ENCODE peak calls at places on chromosome 9, in five cellular contexts. O is A549, H is AG04449, U is HL-60, Q is colonic mucosa. T is an unnamed sample.

GRCh38 chr9:8940650-8941049 is 1141.1 kb upstream of the DMAC1 start:
- DNase-seq in O (no peak), H (no peak), U (no peak), Q (no peak), T (no peak)

GRCh38 chr9:125398243-125398642 is 136.6 kb downstream of the GAPVD1 start:
- DNase-seq in O (no peak), H (no peak), U (no peak), Q (no peak), T (no peak)

GRCh38 chr9:104748359-104749031 is 1.0 kb downstream of the NIPSNAP3A start:
- DNase-seq in O (peak; percentile 28), H (no peak), U (no peak), Q (no peak), T (no peak)

GRCh38 chr9:76441551-76442322 is 17.2 kb upstream of the GCNT1 start:
- DNase-seq in O (no peak), H (no peak), U (no peak), Q (no peak), T (peak; percentile 97)

GRCh38 chr9:27437652-27438373 is 86.3 kb upstream of the IFNK start:
- DNase-seq in O (no peak), H (no peak), U (no peak), Q (no peak), T (no peak)

GRCh38 chr9:121648172-121648571 is 3.3 kb upstream of the DAB2IP start:
- DNase-seq in O (no peak), H (no peak), U (no peak), Q (no peak), T (no peak)

GRCh38 chr9:122538757-122539156 is 11.7 kb upstream of the OR1N1 start:
- DNase-seq in O (no peak), H (no peak), U (no peak), Q (no peak), T (no peak)

GRCh38 chr9:79390077-79390673 is 181.6 kb upstream of the TLE4 start:
- DNase-seq in O (no peak), H (no peak), U (no peak), Q (no peak), T (no peak)

GRCh38 chr9:77982985-77983662 is 48.5 kb downstream of the GNAQ start:
- DNase-seq in O (no peak), H (no peak), U (no peak), Q (no peak), T (no peak)

GRCh38 chr9:97873877-97874276 is 20.9 kb downstream of the FOXE1 start:
- DNase-seq in O (peak; percentile 42), H (no peak), U (no peak), Q (no peak), T (no peak)

GRCh38 chr9:114282507-114282906 is 40.4 kb upstream of the ORM1 start:
- DNase-seq in O (no peak), H (no peak), U (no peak), Q (no peak), T (no peak)

GRCh38 chr9:8660383-8660782 is 860.8 kb upstream of the DMAC1 start:
- DNase-seq in O (no peak), H (no peak), U (peak; percentile 31), Q (peak; percentile 46), T (peak; percentile 69)

GRCh38 chr9:114674798-114675554 is 7.0 kb downstream of the TEX48 start:
- DNase-seq in O (no peak), H (no peak), U (no peak), Q (no peak), T (no peak)

GRCh38 chr9:118674942-118675341 is 694.3 kb downstream of the BRINP1 start:
- DNase-seq in O (no peak), H (no peak), U (no peak), Q (no peak), T (no peak)

GRCh38 chr9:133906218-133906617 is 85.9 kb downstream of the VAV2 start:
- DNase-seq in O (no peak), H (no peak), U (no peak), Q (no peak), T (no peak)

GRCh38 chr9:76897804-76898525 is 7.9 kb downstream of the PRUNE2 start:
- DNase-seq in O (no peak), H (no peak), U (no peak), Q (peak; percentile 35), T (no peak)

GRCh38 chr9:100108572-100108971 is 9.5 kb downstream of the INVS start:
- DNase-seq in O (no peak), H (no peak), U (no peak), Q (no peak), T (no peak)

GRCh38 chr9:68500457-68501158 is 40.1 kb downstream of the TMEM252 start:
- DNase-seq in O (peak; percentile 80), H (no peak), U (no peak), Q (no peak), T (peak; percentile 74)

GRCh38 chr9:129330711-129331279 is 152.7 kb upstream of the IER5L start:
- DNase-seq in O (peak; percentile 85), H (no peak), U (no peak), Q (no peak), T (no peak)

GRCh38 chr9:124222918-124223720 is 34.6 kb upstream of the NEK6 start:
- DNase-seq in O (no peak), H (no peak), U (peak; percentile 97), Q (peak; percentile 97), T (no peak)

GRCh38 chr9:21317956-21318923 is 13.1 kb upstream of the IFNA5 start:
- DNase-seq in O (peak; percentile 58), H (no peak), U (no peak), Q (peak; percentile 47), T (no peak)

GRCh38 chr9:21323091-21323490 is 12.1 kb downstream of the KLHL9 start:
- DNase-seq in O (no peak), H (no peak), U (no peak), Q (no peak), T (no peak)

GRCh38 chr9:21326526-21327139 is 8.6 kb downstream of the KLHL9 start:
- DNase-seq in O (peak; percentile 42), H (no peak), U (no peak), Q (no peak), T (no peak)

GRCh38 chr9:21324040-21324439 is 11.2 kb downstream of the KLHL9 start:
- DNase-seq in O (no peak), H (no peak), U (no peak), Q (no peak), T (no peak)
- H3K4me3 ChIP-seq in O (no peak overlapping the region), H (no peak overlapping the region), U (no peak overlapping the region), Q (no peak overlapping the region), T (no peak overlapping the region)

GRCh38 chr9:127528407-127529251 is 77.3 kb downstream of the LRSAM1 start:
- DNase-seq in O (no peak), H (no peak), U (no peak), Q (no peak), T (no peak)

GRCh38 chr9:127534250-127534649 is 77.8 kb upstream of the STXBP1 start:
- DNase-seq in O (no peak), H (no peak), U (no peak), Q (no peak), T (no peak)

GRCh38 chr9:127529671-127530070 is 78.4 kb downstream of the LRSAM1 start:
- DNase-seq in O (no peak), H (no peak), U (no peak), Q (no peak), T (no peak)

GRCh38 chr9:127530206-127530941 is 79.1 kb downstream of the LRSAM1 start:
- DNase-seq in O (no peak), H (no peak), U (no peak), Q (peak; percentile 17), T (no peak)

GRCh38 chr9:127531676-127532075 is 80.4 kb downstream of the LRSAM1 start:
- DNase-seq in O (no peak), H (no peak), U (no peak), Q (no peak), T (no peak)
- TF ChIP-seq CTCF in O (no peak), H (no peak), U (no peak), Q (no peak), T (no peak)

GRCh38 chr9:111297061-111297824 is 32.8 kb downstream of the OR2K2 start:
- DNase-seq in O (no peak), H (no peak), U (no peak), Q (no peak), T (no peak)

GRCh38 chr9:111300140-111300735 is 29.8 kb downstream of the OR2K2 start:
- DNase-seq in O (peak; percentile 13), H (no peak), U (no peak), Q (no peak), T (no peak)

GRCh38 chr9:111298111-111298510 is 31.9 kb downstream of the OR2K2 start:
- DNase-seq in O (no peak), H (no peak), U (no peak), Q (no peak), T (no peak)

GRCh38 chr9:111301195-111301594 is 28.8 kb downstream of the OR2K2 start:
- DNase-seq in O (peak; percentile 24), H (no peak), U (peak; percentile 23), Q (no peak), T (no peak)

GRCh38 chr9:111298831-111299603 is 31.0 kb downstream of the OR2K2 start:
- DNase-seq in O (peak; percentile 66), H (peak; percentile 34), U (peak; percentile 27), Q (no peak), T (peak; percentile 14)
- H3K4me3 ChIP-seq in O (no peak overlapping the region), H (no peak overlapping the region), U (no peak overlapping the region), Q (no peak overlapping the region), T (no peak overlapping the region)

DNA sequence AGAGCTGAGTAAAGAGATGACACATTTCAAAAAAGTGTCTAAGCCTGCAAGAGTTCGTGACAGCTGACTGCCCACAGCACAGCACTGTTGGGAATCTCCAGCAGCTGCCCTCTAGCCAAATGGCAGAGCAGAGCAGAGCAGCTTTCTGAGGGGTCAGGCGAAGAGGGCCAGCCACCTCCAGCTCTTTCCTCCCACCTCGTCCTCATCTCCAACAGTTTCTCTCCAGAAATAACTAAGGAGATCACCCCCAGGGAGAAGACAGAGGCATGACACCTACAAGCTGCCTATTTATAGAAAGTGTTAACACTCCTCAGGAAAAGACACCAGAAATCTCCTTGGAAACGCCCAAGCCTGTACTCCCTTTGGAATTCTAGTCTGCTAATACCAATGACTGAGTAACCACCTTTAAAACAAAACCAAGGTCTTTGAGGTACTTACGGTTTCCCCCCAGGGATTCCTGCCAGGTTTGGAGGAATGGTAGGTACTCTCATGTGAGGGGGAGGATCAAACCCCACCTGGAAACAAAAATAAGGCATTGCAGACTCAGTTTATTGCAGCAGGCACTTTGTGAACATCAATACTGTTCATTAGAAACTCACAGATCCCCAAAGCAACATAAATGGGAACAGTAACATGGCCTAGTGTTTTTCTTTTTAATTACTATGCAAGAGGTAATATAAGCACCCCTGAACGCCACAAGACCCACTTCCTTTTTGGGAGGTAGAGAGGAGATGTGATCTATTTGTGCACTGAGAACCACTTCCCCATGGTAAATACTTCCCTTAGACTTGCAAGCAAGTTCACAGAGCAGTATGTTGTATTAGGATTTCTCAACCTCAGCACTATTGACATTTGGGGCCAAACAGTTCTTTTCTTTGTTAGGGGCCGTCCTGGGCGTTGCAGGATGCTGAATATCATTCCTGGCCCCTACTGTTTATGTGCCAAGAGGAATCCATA is 79.3 kb downstream of the TLE1 start:
- DNase-seq in O (no peak), H (no peak), U (peak; percentile 50), Q (no peak), T (no peak)
- TF ChIP-seq CTCF in O (no peak), H (no peak), U (no peak), Q (no peak), T (no peak)